ENCODE peak calls at places on chromosomes 5 and 9, in eight cellular contexts. T is endothelial cell, K is ovary, Y is cardiac muscle cell, S is RWPE2, L is tibial artery, P is BE2C, Z is fibroblast of the aortic adventitia. E is an unnamed sample.

GRCh38 chr5:158898185-158899177 is 201.2 kb downstream of the EBF1 start:
- DNase-seq in T (no peak), K (no peak), Y (no peak), S (no peak), L (no peak), P (no peak), Z (no peak), E (no peak)

GRCh38 chr9:20043035-20043434 is 254.2 kb upstream of the SLC24A2 start:
- DNase-seq in T (no peak), K (no peak), Y (no peak), S (no peak), L (no peak), P (no peak), Z (no peak), E (no peak)

GRCh38 chr9:70479880-70480291 is 65.4 kb upstream of the KLF9 start:
- DNase-seq in T (no peak), K (peak; percentile 38), Y (peak; percentile 87), S (no peak), L (no peak), P (no peak), Z (peak; percentile 68), E (peak; percentile 16)

GRCh38 chr5:111143910-111144309 is 51.8 kb downstream of the WDR36 start:
- DNase-seq in T (no peak), K (peak; percentile 79), Y (peak; percentile 99), S (no peak), L (peak; percentile 37), P (peak; percentile 32), Z (peak; percentile 98), E (no peak)

GRCh38 chr5:176629853-176630680 is at the start of the genes EIF4E1B and SNCB:
- DNase-seq in T (peak; percentile 71), K (no peak), Y (peak; percentile 53), S (peak; percentile 71), L (no peak), P (peak; percentile 80), Z (no peak), E (peak; percentile 83)

GRCh38 chr5:620586-621180 is 8.5 kb downstream of the CEP72 start:
- DNase-seq in T (no peak), K (peak; percentile 3), Y (no peak), S (peak; percentile 34), L (no peak), P (no peak), Z (no peak), E (no peak)

GRCh38 chr5:56112526-56113121 is 117.9 kb upstream of the IL6ST start:
- DNase-seq in T (no peak), K (no peak), Y (peak; percentile 63), S (peak; percentile 85), L (no peak), P (no peak), Z (no peak), E (no peak)

GRCh38 chr9:112850840-112851239 is 39.8 kb downstream of the SLC46A2 start:
- DNase-seq in T (no peak), K (no peak), Y (no peak), S (no peak), L (no peak), P (no peak), Z (no peak), E (no peak)

GRCh38 chr9:116279230-116279629 is 125.6 kb downstream of the PAPPA start:
- DNase-seq in T (peak; percentile 20), K (no peak), Y (peak; percentile 53), S (no peak), L (no peak), P (no peak), Z (no peak), E (no peak)

GRCh38 chr5:138632900-138633489 is 57.8 kb upstream of the HSPA9 start:
- DNase-seq in T (peak; percentile 72), K (peak; percentile 50), Y (peak; percentile 96), S (peak; percentile 37), L (peak; percentile 61), P (peak; percentile 77), Z (peak; percentile 85), E (peak; percentile 52)
- TF ChIP-seq CTCF in T (peak; percentile 87), K (peak; percentile 24), Y (peak; percentile 58), S (peak; percentile 16), L (peak; percentile 21), P (peak; percentile 65), Z (peak; percentile 47), E (peak; percentile 56)

DNA sequence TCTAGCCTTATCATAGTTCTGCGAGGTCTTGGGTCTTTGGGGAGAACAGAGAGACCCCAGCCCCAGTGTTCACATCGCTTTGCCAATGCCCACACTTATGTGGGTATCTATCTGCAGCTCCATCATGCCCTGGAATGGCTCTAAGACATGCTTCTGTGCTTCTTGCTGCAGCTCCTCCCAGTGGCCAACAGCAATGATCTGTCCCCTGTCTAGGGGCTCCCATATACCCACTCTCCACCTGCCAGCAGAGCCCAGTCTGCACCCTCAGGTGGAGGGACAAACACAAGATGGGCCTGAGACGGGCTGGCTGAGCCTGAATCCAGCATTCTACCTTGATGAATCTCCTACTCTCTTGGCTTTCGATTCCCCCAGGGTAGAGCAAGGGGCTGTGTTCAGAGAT is 14.6 kb upstream of the DAP start:
- DNase-seq in T (no peak), K (no peak), Y (no peak), S (no peak), L (no peak), P (no peak), Z (no peak), E (no peak)
- TF ChIP-seq CTCF in T (no peak), K (no peak), Y (peak; percentile 7), S (no peak), L (no peak), P (peak; percentile 16), Z (no peak), E (no peak)

GRCh38 chr5:147393866-147394265 is 116.0 kb downstream of the DPYSL3 start:
- DNase-seq in T (peak; percentile 37), K (no peak), Y (no peak), S (no peak), L (no peak), P (no peak), Z (no peak), E (peak; percentile 25)
- TF ChIP-seq CTCF in T (peak; percentile 58), K (no peak), Y (peak; percentile 51), S (peak; percentile 26), L (no peak), P (peak; percentile 37), Z (peak; percentile 51), E (peak; percentile 13)

GRCh38 chr5:43120720-43121564 is at the start of gene ZNF131:
- DNase-seq in T (peak; percentile 94), K (peak; percentile 98), Y (peak; percentile 99), S (peak; percentile 96), L (peak; percentile 95), P (peak; percentile 97), Z (peak; percentile 94), E (peak; percentile 96)

GRCh38 chr5:43110606-43111170 is 10.0 kb upstream of the ZNF131 start:
- DNase-seq in T (peak; percentile 18), K (no peak), Y (peak; percentile 2), S (no peak), L (no peak), P (peak; percentile 23), Z (no peak), E (peak; percentile 8)

GRCh38 chr5:43117092-43117491 is 3.6 kb upstream of the ZNF131 start:
- DNase-seq in T (no peak), K (no peak), Y (no peak), S (no peak), L (no peak), P (no peak), Z (no peak), E (no peak)

GRCh38 chr5:43113546-43113945 is 7.2 kb upstream of the ZNF131 start:
- DNase-seq in T (no peak), K (no peak), Y (no peak), S (no peak), L (no peak), P (no peak), Z (no peak), E (no peak)

DNA sequence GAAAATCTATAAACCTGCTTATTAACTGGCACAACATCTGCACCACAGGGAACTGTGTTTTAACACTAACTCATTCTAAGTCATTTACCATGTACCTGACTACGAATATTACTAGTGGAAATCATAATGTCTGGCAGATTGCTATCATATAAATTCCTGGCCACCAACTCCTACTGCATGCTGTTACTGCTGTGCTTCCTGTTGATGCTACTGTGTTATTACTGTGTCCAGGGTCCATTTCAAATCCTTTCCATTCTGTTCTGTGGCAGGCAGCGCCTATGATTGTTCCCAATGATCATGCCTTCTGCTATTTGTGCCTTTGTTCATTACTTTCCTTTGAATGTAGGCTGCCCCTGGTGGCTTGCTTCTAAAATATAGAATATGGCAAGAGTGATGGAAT is 4.7 kb upstream of the ZNF131 start:
- DNase-seq in T (no peak), K (no peak), Y (no peak), S (no peak), L (no peak), P (no peak), Z (no peak), E (no peak)
- TF ChIP-seq CTCF in T (no peak), K (no peak), Y (no peak), S (peak; percentile 14), L (no peak), P (no peak), Z (no peak), E (no peak)